ENCODE peak calls at places on chromosome 7, in six cellular contexts. Y, G, Z, H, R and C are unnamed samples.
A peak's percentile ranks its signal among the peaks of the same experiment; 100 is the strongest.

GRCh38 chr7:31553636-31554035 is 39.7 kb downstream of the ITPRID1 start:
- DNase-seq in R (no peak), Z (no peak), H (no peak), Y (no peak), G (no peak), C (no peak)

GRCh38 chr7:156827587-156828203 is 65.3 kb downstream of the LMBR1 start:
- DNase-seq in R (peak; percentile 39), G (no peak), H (no peak), Y (no peak), Z (no peak), C (no peak)

GRCh38 chr7:150849204-150849775 is 3.0 kb upstream of the AOC1 start:
- DNase-seq in Y (no peak), G (no peak), R (no peak), Z (peak; percentile 7), H (no peak), C (no peak)

GRCh38 chr7:132577206-132578049 is 1.2 kb upstream of the PLXNA4 start:
- DNase-seq in G (no peak), Z (peak; percentile 91), H (peak; percentile 9), Y (no peak), R (peak; percentile 28), C (peak; percentile 7)

GRCh38 chr7:116777613-116778380 is 84.6 kb upstream of the CAPZA2 start:
- DNase-seq in Y (peak; percentile 54), G (peak; percentile 58), Z (no peak), H (no peak), R (no peak), C (no peak)

GRCh38 chr7:23293500-23294073 is 5.6 kb upstream of the MALSU1 start:
- DNase-seq in Y (no peak), Z (peak; percentile 43), G (no peak), H (peak; percentile 31), R (peak; percentile 57), C (no peak)

GRCh38 chr7:30562909-30563308 is 31.8 kb upstream of the GARS1 start:
- DNase-seq in Z (no peak), G (no peak), H (no peak), R (no peak), Y (no peak), C (no peak)

GRCh38 chr7:36153571-36154097 is 580 bp downstream of the EEPD1 start:
- DNase-seq in Y (no peak), R (no peak), Z (no peak), G (no peak), H (peak; percentile 49), C (no peak)

GRCh38 chr7:47085491-47086275 is 496.2 kb downstream of the TNS3 start:
- DNase-seq in G (no peak), R (no peak), H (no peak), Y (no peak), Z (no peak), C (no peak)

GRCh38 chr7:85185355-85186082 is 1.3 kb downstream of the SEMA3D start:
- DNase-seq in Z (peak; percentile 86), G (no peak), Y (peak; percentile 75), H (peak; percentile 24), R (peak; percentile 28), C (no peak)

GRCh38 chr7:65448824-65449504 is 75.3 kb downstream of the ZNF92 start:
- DNase-seq in Y (peak; percentile 95), Z (no peak), H (no peak), G (peak; percentile 77), R (peak; percentile 1), C (peak; percentile 7)

GRCh38 chr7:53485354-53485753 is 449.9 kb downstream of the POM121L12 start:
- DNase-seq in Y (no peak), H (no peak), R (no peak), Z (no peak), G (no peak), C (no peak)

GRCh38 chr7:80244206-80244956 is 109.8 kb downstream of the GNAI1 start:
- DNase-seq in R (no peak), Z (no peak), H (no peak), G (no peak), Y (no peak), C (no peak)

GRCh38 chr7:31066516-31067130 is 14.5 kb downstream of the ADCYAP1R1 start:
- DNase-seq in G (no peak), H (no peak), Z (no peak), Y (no peak), R (no peak), C (no peak)

GRCh38 chr7:142012825-142013506 is 17.3 kb downstream of the MGAM start:
- DNase-seq in H (no peak), Y (peak; percentile 30), Z (peak; percentile 72), G (no peak), R (peak; percentile 12), C (no peak)

GRCh38 chr7:25069900-25070443 is 55.1 kb downstream of the CYCS start:
- DNase-seq in G (peak; percentile 49), H (peak; percentile 77), Z (peak; percentile 77), Y (peak; percentile 49), R (peak; percentile 82), C (peak; percentile 75)

GRCh38 chr7:106681815-106682495 is 21.0 kb upstream of the CCDC71L start:
- DNase-seq in G (peak; percentile 76), Z (no peak), H (no peak), Y (peak; percentile 34), R (peak; percentile 48), C (no peak)

GRCh38 chr7:102872460-102872859 is 40.3 kb upstream of the LRRC17 start:
- DNase-seq in Y (no peak), Z (no peak), G (peak; percentile 84), R (peak; percentile 77), H (peak; percentile 23), C (no peak)

GRCh38 chr7:132080967-132081668 is 495.2 kb downstream of the PLXNA4 start:
- DNase-seq in R (no peak), Y (no peak), G (no peak), H (no peak), Z (no peak), C (peak; percentile 44)

DNA sequence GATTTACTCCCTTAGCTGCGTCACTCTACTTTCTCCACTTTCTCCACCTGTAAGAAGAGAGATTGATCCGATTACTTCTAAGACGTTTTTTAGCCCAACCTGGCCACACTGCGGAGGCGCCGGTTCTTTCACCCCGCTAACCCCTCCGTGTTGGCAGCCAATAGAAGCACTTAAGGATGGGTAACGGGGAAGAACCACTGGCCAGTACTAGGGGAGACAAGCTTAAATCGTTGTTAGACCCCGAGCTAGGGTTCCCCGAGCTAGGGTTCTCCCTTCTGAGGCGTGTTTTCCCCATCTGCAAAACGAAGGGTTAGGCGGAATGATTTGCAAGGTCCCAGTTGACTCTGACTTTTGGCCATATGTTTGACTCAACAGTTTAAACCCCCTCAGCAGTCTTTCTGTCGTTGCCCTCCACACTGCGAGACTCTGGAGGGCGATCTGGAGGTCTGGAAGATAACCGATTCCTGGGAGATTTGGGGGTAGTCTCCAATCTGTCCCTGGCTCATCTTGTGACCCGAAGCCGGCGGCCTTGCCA is 644 bp downstream of the UMAD1 start:
- DNase-seq in G (no peak), Y (peak; percentile 60), H (no peak), Z (no peak), R (no peak), C (no peak)
- TF ChIP-seq CTCF in G (no peak), Y (no peak), H (no peak), Z (no peak), R (no peak), C (no peak)

DNA sequence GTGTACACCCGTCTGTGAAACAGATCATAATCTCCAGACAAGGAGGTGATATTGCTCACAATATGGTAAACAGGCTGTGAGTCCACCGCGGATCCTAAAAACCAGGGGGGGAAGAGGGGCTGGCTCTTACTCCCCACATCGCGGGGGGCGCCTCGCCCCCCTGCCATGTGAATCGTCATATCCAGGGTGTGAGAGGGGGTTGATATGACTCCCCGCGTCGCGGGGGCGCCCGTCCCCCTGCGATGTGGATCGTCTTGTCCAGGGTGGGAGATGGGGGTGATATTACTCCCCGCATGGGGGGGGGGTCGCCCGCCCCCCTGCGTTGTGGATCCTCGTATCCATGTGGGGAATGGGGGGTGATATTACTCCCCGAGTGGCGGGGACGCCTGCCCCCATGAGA is 30.9 kb downstream of the OCM2 start:
- DNase-seq in G (no peak), R (no peak), Z (no peak), Y (no peak), H (no peak), C (no peak)
- TF ChIP-seq CTCF in G (no peak), R (no peak), Z (no peak), Y (no peak), H (no peak), C (no peak)

GRCh38 chr7:92447239-92448184 is at the start of gene GATAD1:
- DNase-seq in Y (peak; percentile 83), G (peak; percentile 46), R (peak; percentile 94), Z (peak; percentile 97), H (peak; percentile 86), C (peak; percentile 78)

GRCh38 chr7:92446869-92447238 is 428 bp upstream of the GATAD1 start:
- DNase-seq in G (no peak), Z (no peak), R (no peak), H (no peak), Y (no peak), C (no peak)

GRCh38 chr7:92451645-92452044 is 4.4 kb downstream of the GATAD1 start:
- DNase-seq in Z (no peak), G (no peak), Y (no peak), R (no peak), H (no peak), C (no peak)

DNA sequence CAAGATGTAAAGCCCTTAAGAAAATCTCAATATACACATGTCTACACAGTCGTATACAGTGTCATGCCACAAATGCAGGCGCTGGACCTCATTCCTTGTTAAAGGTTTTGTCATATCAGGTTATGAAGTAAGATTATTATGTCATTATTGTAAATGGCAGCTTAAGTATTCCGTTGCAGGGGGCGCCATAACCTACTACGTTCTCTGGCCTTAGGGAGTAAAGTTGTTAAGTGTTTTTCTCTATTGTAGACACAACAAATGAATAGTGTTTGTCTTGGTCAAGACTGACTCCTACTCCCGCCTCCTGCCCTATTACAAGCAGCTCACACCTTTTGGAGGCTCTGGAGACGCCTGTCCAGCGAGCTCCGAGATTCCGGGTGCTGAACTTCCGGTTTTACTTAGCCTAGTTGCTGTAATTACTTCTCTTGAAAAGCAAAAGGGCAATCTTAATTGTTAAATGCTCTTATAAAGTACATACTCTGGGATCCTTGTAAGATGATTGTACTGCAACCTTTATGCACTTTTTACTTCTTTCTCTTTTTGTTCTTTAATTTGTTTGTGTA is 984 bp downstream of the GATAD1 start:
- DNase-seq in G (no peak), Y (peak; percentile 72), Z (peak; percentile 72), R (peak; percentile 82), H (peak; percentile 40), C (no peak)
- TF ChIP-seq CTCF in G (peak; percentile 53), Y (peak; percentile 63), Z (peak; percentile 53), R (peak; percentile 66), H (no peak), C (peak; percentile 56)

GRCh38 chr7:138456220-138456619 is 3.8 kb upstream of the TRIM24 start:
- DNase-seq in Z (peak; percentile 22), R (no peak), H (no peak), G (no peak), Y (no peak), C (no peak)

GRCh38 chr7:138460649-138461607 is 869 bp downstream of the TRIM24 start:
- DNase-seq in G (no peak), Y (peak; percentile 31), H (peak; percentile 73), Z (peak; percentile 81), R (peak; percentile 51), C (no peak)

GRCh38 chr7:138458576-138459234 is 1.4 kb upstream of the TRIM24 start:
- DNase-seq in Z (peak; percentile 89), H (no peak), Y (no peak), G (no peak), R (no peak), C (no peak)

GRCh38 chr7:138460176-138460648 is at the start of gene TRIM24:
- DNase-seq in G (no peak), Z (no peak), R (no peak), H (no peak), Y (no peak), C (no peak)

GRCh38 chr7:138459300-138460175 is 521 bp upstream of the TRIM24 start:
- DNase-seq in Y (peak; percentile 94), R (peak; percentile 98), H (peak; percentile 98), Z (peak; percentile 99), G (peak; percentile 88), C (peak; percentile 95)
- TF ChIP-seq CTCF in Y (peak; percentile 32), R (no peak), H (no peak), Z (peak; percentile 40), G (peak; percentile 18), C (no peak)